ENCODE peak calls at places on chromosomes 3 and 15, in seven cellular contexts. N is hippocampal formation; Q is nephron progenitor cell; O is iPS-NIHi11; Z is epithelial cell of prostate; C is naive thymus-derived CD4-positive, alpha-beta T cell; B is T-helper 9 cell. F is an unnamed sample.

GRCh38 chr15:82946155-82946701 is 6.3 kb downstream of the HOMER2 start:
- DNase-seq in Q (no peak), O (no peak), Z (no peak), C (no peak), B (no peak), N (no peak), F (no peak)

GRCh38 chr15:53256457-53256856 is 466.3 kb upstream of the ONECUT1 start:
- DNase-seq in Z (no peak), C (no peak), B (no peak), N (no peak), Q (no peak), O (no peak), F (no peak)

GRCh38 chr15:66698318-66698961 is 3.6 kb upstream of the SMAD6 start:
- DNase-seq in C (no peak), Z (no peak), B (no peak), O (peak; percentile 76), Q (peak; percentile 76), N (peak; percentile 31), F (peak; percentile 24)

GRCh38 chr15:51621917-51622268 is 678 bp downstream of the DMXL2 start:
- DNase-seq in Q (peak; percentile 58), N (peak; percentile 21), C (no peak), Z (peak; percentile 5), B (no peak), O (peak; percentile 55), F (peak; percentile 28)

GRCh38 chr3:87435926-87436630 is 159.7 kb upstream of the POU1F1 start:
- DNase-seq in O (no peak), Z (no peak), C (no peak), N (no peak), Q (no peak), B (no peak), F (no peak)

GRCh38 chr15:56165234-56165633 is 78.4 kb downstream of the RFX7 start:
- DNase-seq in Z (no peak), B (no peak), C (no peak), O (no peak), Q (no peak), N (no peak), F (no peak)

GRCh38 chr3:15778332-15778858 is 19.4 kb downstream of the ANKRD28 start:
- DNase-seq in O (no peak), Z (no peak), B (no peak), C (no peak), N (no peak), Q (no peak), F (no peak)

GRCh38 chr3:190697901-190698300 is 164.6 kb downstream of the GMNC start:
- DNase-seq in B (no peak), N (no peak), Z (no peak), O (no peak), C (no peak), Q (no peak), F (no peak)

GRCh38 chr3:132625613-132626012 is 28.5 kb downstream of the ACKR4 start:
- DNase-seq in C (no peak), Z (no peak), Q (no peak), N (no peak), O (no peak), B (no peak), F (no peak)

GRCh38 chr3:149393355-149394165 is 16.1 kb upstream of the TM4SF1 start:
- DNase-seq in B (no peak), N (peak; percentile 4), Z (no peak), Q (peak; percentile 59), O (peak; percentile 72), C (no peak), F (peak; percentile 82)

GRCh38 chr3:150104564-150104963 is 133.9 kb upstream of the PFN2 start:
- DNase-seq in C (no peak), Q (no peak), N (no peak), Z (no peak), O (no peak), B (no peak), F (no peak)

GRCh38 chr3:42886294-42886822 is 10.7 kb upstream of the CYP8B1 start:
- DNase-seq in O (no peak), Q (no peak), C (no peak), B (no peak), Z (no peak), N (no peak), F (no peak)

GRCh38 chr3:171833775-171834460 is 9.2 kb upstream of the TMEM212 start:
- DNase-seq in C (no peak), B (no peak), O (no peak), Z (no peak), N (peak; percentile 80), Q (no peak), F (peak; percentile 43)

GRCh38 chr15:40306371-40306770 is 1.4 kb downstream of the PLCB2 start:
- DNase-seq in N (no peak), B (no peak), Q (no peak), O (no peak), Z (no peak), C (no peak), F (no peak)

GRCh38 chr15:25242957-25243799 is 195.6 kb downstream of the UBE3A start:
- DNase-seq in N (no peak), O (no peak), Z (no peak), B (no peak), Q (no peak), C (no peak), F (no peak)

GRCh38 chr3:72322264-72322976 is 525.8 kb downstream of the SHQ1 start:
- DNase-seq in Q (no peak), B (no peak), N (no peak), C (no peak), Z (no peak), O (no peak), F (no peak)

GRCh38 chr15:65611888-65612615 is 1.1 kb upstream of the INTS14 start:
- DNase-seq in N (no peak), O (no peak), B (no peak), Z (no peak), Q (peak; percentile 8), C (no peak), F (no peak)

GRCh38 chr3:162489853-162490252 is 993.2 kb downstream of the OTOL1 start:
- DNase-seq in O (no peak), Q (no peak), C (no peak), Z (no peak), N (no peak), B (no peak), F (no peak)

GRCh38 chr3:133377396-133377795 is 22.5 kb upstream of the BFSP2 start:
- DNase-seq in N (peak; percentile 49), C (no peak), B (no peak), Q (no peak), Z (no peak), O (peak; percentile 55), F (peak; percentile 21)

GRCh38 chr15:96625251-96625650 is 294.8 kb downstream of the NR2F2 start:
- DNase-seq in Q (no peak), N (no peak), C (no peak), Z (no peak), B (no peak), O (no peak), F (no peak)

GRCh38 chr3:36380171-36381031 is at the start of gene STAC:
- DNase-seq in Z (no peak), N (no peak), C (no peak), O (peak; percentile 75), Q (peak; percentile 82), B (no peak), F (peak; percentile 17)

GRCh38 chr15:51917493-51917892 is 54.1 kb downstream of the LEO1 start:
- DNase-seq in C (no peak), N (no peak), O (peak; percentile 67), Z (peak; percentile 24), Q (peak; percentile 11), B (no peak), F (peak; percentile 3)

GRCh38 chr15:44729394-44729913 is 6.9 kb upstream of the TRIM69 start:
- DNase-seq in Z (no peak), Q (peak; percentile 31), B (no peak), N (peak; percentile 47), C (no peak), O (peak; percentile 23), F (peak; percentile 39)

GRCh38 chr3:15361494-15362214 is 29.3 kb upstream of the SH3BP5 start:
- DNase-seq in Q (peak; percentile 8), N (no peak), O (peak; percentile 44), Z (peak; percentile 31), C (no peak), B (no peak), F (no peak)

GRCh38 chr3:37111199-37111598 is 63.2 kb downstream of the LRRFIP2 start:
- DNase-seq in O (no peak), Q (no peak), N (no peak), B (no peak), C (no peak), Z (no peak), F (no peak)

GRCh38 chr15:62390793-62391543 is 225.9 kb upstream of the C2CD4B start:
- DNase-seq in Z (no peak), C (no peak), B (no peak), N (peak; percentile 43), O (peak; percentile 58), Q (peak; percentile 61), F (peak; percentile 29)

GRCh38 chr3:2137651-2138050 is 39.0 kb downstream of the CNTN4 start:
- DNase-seq in Z (no peak), Q (no peak), O (no peak), C (no peak), B (no peak), N (no peak), F (no peak)

GRCh38 chr15:100981086-100981485 is 61.9 kb downstream of the LRRK1 start:
- DNase-seq in Z (no peak), O (no peak), B (no peak), Q (no peak), N (no peak), C (no peak), F (no peak)

GRCh38 chr3:14425574-14426304 is 23.3 kb downstream of the SLC6A6 start:
- DNase-seq in O (no peak), Q (no peak), N (no peak), Z (no peak), C (peak; percentile 16), B (peak; percentile 47), F (no peak)

GRCh38 chr15:29778382-29778781 is 43.9 kb downstream of the TJP1 start:
- DNase-seq in O (no peak), C (no peak), B (no peak), Z (no peak), Q (no peak), N (no peak), F (no peak)

GRCh38 chr3:71132995-71133730 is 450.4 kb downstream of the FOXP1 start:
- DNase-seq in Q (peak; percentile 36), Z (no peak), O (no peak), C (no peak), B (no peak), N (no peak), F (peak; percentile 42)

GRCh38 chr3:182533394-182533793 is 259.9 kb upstream of the ATP11B start:
- DNase-seq in B (no peak), N (no peak), Q (no peak), O (no peak), Z (no peak), C (no peak), F (peak; percentile 5)

GRCh38 chr3:13296662-13297061 is 123.5 kb downstream of the NUP210 start:
- DNase-seq in N (no peak), Q (no peak), B (no peak), Z (no peak), C (no peak), O (no peak), F (no peak)

GRCh38 chr3:180433172-180433571 is 168.8 kb upstream of the TTC14 start:
- DNase-seq in Z (peak; percentile 82), C (no peak), N (no peak), Q (no peak), B (no peak), O (no peak), F (no peak)

GRCh38 chr15:60395276-60396011 is 2.3 kb downstream of the ANXA2 start:
- DNase-seq in B (no peak), C (no peak), Q (no peak), Z (no peak), O (no peak), N (no peak), F (peak; percentile 39)

GRCh38 chr3:65729553-65729952 is 309.2 kb downstream of the MAGI1 start:
- DNase-seq in Q (no peak), O (no peak), Z (no peak), N (no peak), C (no peak), B (no peak), F (peak; percentile 46)

GRCh38 chr3:195151866-195152526 is 119.0 kb downstream of the XXYLT1 start:
- DNase-seq in Q (no peak), Z (peak; percentile 29), C (no peak), N (no peak), B (no peak), O (no peak), F (no peak)

GRCh38 chr3:100269410-100270217 is 8.8 kb downstream of the TBC1D23 start:
- DNase-seq in N (no peak), O (no peak), C (no peak), B (no peak), Z (peak; percentile 91), Q (no peak), F (no peak)

F was measured in NCI-H1092 treated with DMSO at 0.1 percent for 48 hours.